ENCODE peak calls at places on chromosomes 12 and 14, in six cellular contexts. J is Calu3, Z is ecto neural progenitor cell, R is amniotic stem cell, E is AG09309, M is GM20000. G is an unnamed sample.

GRCh38 chr12:49973361-49973830 is 649 bp downstream of the AQP6 start:
- DNase-seq in J (no peak), Z (no peak), R (no peak), E (no peak), M (no peak), G (no peak)

GRCh38 chr12:124385219-124385969 is 90.5 kb downstream of the RFLNA start:
- DNase-seq in J (no peak), Z (no peak), R (peak; percentile 40), E (no peak), M (no peak), G (no peak)

GRCh38 chr14:96797943-96798349 is 764 bp downstream of the VRK1 start:
- DNase-seq in J (no peak), Z (peak; percentile 60), R (no peak), E (no peak), M (peak; percentile 41), G (no peak)

GRCh38 chr12:124797321-124797720 is 66.3 kb downstream of the SCARB1 start:
- DNase-seq in J (no peak), Z (no peak), R (no peak), E (no peak), M (no peak), G (no peak)

GRCh38 chr12:26373606-26374495 is 178.5 kb downstream of the SSPN start:
- DNase-seq in J (no peak), Z (no peak), R (peak; percentile 2), E (no peak), M (no peak), G (no peak)

GRCh38 chr12:97560766-97561165 is 98.2 kb downstream of the RMST start:
- DNase-seq in J (no peak), Z (no peak), R (no peak), E (no peak), M (no peak), G (no peak)

GRCh38 chr12:26939953-26940352 is 1.7 kb downstream of the FGFR1OP2 start:
- DNase-seq in J (no peak), Z (no peak), R (no peak), E (no peak), M (no peak), G (no peak)

GRCh38 chr12:91680864-91681263 is 464.8 kb downstream of the BTG1 start:
- DNase-seq in J (no peak), Z (no peak), R (no peak), E (no peak), M (no peak), G (no peak)

GRCh38 chr14:77128414-77128891 is 13.1 kb downstream of the ZDHHC22 start:
- DNase-seq in J (no peak), Z (no peak), R (no peak), E (no peak), M (no peak), G (no peak)

GRCh38 chr14:71286126-71286525 is 378.9 kb downstream of the PCNX1 start:
- DNase-seq in J (peak; percentile 12), Z (no peak), R (no peak), E (no peak), M (no peak), G (no peak)

GRCh38 chr12:57216931-57217871 is 607 bp downstream of the NXPH4 start:
- DNase-seq in J (no peak), Z (peak; percentile 63), R (no peak), E (no peak), M (no peak), G (no peak)

GRCh38 chr12:34606749-34607519 is 584.6 kb downstream of the ALG10 start:
- DNase-seq in J (no peak), Z (peak; percentile 18), R (no peak), E (no peak), M (no peak), G (no peak)

GRCh38 chr12:55931317-55931779 is 386 bp downstream of the DGKA start:
- DNase-seq in J (peak; percentile 13), Z (no peak), R (no peak), E (no peak), M (no peak), G (no peak)

GRCh38 chr12:29782821-29783772 is 645 bp downstream of the TMTC1 start:
- DNase-seq in J (peak; percentile 4), Z (peak; percentile 84), R (no peak), E (no peak), M (peak; percentile 17), G (no peak)

GRCh38 chr14:101736585-101736984 is 24.9 kb upstream of the PPP2R5C start:
- DNase-seq in J (no peak), Z (no peak), R (no peak), E (no peak), M (no peak), G (no peak)

GRCh38 chr12:124565656-124566180 is 1.7 kb downstream of the NCOR2 start:
- DNase-seq in J (no peak), Z (no peak), R (no peak), E (no peak), M (no peak), G (no peak)

GRCh38 chr12:95385246-95385645 is 88.7 kb upstream of the METAP2 start:
- DNase-seq in J (no peak), Z (no peak), R (peak; percentile 19), E (peak; percentile 23), M (no peak), G (no peak)

GRCh38 chr14:67704484-67705089 is 2.9 kb downstream of the RDH12 start:
- DNase-seq in J (peak; percentile 62), Z (no peak), R (peak; percentile 24), E (no peak), M (peak; percentile 69), G (peak; percentile 61)

GRCh38 chr14:92490239-92490959 is 23.2 kb upstream of the RIN3 start:
- DNase-seq in J (no peak), Z (peak; percentile 39), R (no peak), E (no peak), M (no peak), G (no peak)

GRCh38 chr12:75816892-75817291 is 214.7 kb downstream of the PHLDA1 start:
- DNase-seq in J (no peak), Z (no peak), R (no peak), E (no peak), M (no peak), G (no peak)

GRCh38 chr12:62879691-62880090 is 55.3 kb downstream of the PPM1H start:
- DNase-seq in J (no peak), Z (no peak), R (no peak), E (no peak), M (no peak), G (no peak)

GRCh38 chr12:19288603-19289244 is 150.6 kb upstream of the AEBP2 start:
- DNase-seq in J (no peak), Z (no peak), R (peak; percentile 21), E (no peak), M (peak; percentile 36), G (no peak)

GRCh38 chr12:112992541-112993398 is 14.5 kb downstream of the OAS2 start:
- DNase-seq in J (peak; percentile 67), Z (peak; percentile 74), R (peak; percentile 20), E (peak; percentile 37), M (peak; percentile 64), G (peak; percentile 64)

GRCh38 chr14:67533754-67534085 is 630 bp downstream of the PLEKHH1 start:
- DNase-seq in J (no peak), Z (no peak), R (no peak), E (no peak), M (no peak), G (no peak)

GRCh38 chr12:13100610-13100881 is 2.9 kb downstream of the GSG1 start:
- DNase-seq in J (no peak), Z (no peak), R (no peak), E (no peak), M (no peak), G (no peak)

GRCh38 chr12:112904571-112904970 is 2.2 kb upstream of the OAS1 start:
- DNase-seq in J (no peak), Z (no peak), R (no peak), E (no peak), M (no peak), G (no peak)

GRCh38 chr14:95340201-95340697 is 20.5 kb upstream of the CLMN start:
- DNase-seq in J (peak; percentile 61), Z (no peak), R (no peak), E (no peak), M (no peak), G (no peak)

GRCh38 chr12:50218386-50218785 is 51.2 kb upstream of the CERS5 start:
- DNase-seq in J (no peak), Z (no peak), R (no peak), E (no peak), M (no peak), G (no peak)

GRCh38 chr12:3732901-3733300 is 20.0 kb downstream of the CRACR2A start:
- DNase-seq in J (peak; percentile 70), Z (no peak), R (no peak), E (no peak), M (no peak), G (no peak)

GRCh38 chr14:58331111-58331510 is 32.8 kb downstream of the ARID4A start:
- DNase-seq in J (peak; percentile 41), Z (peak; percentile 59), R (peak; percentile 94), E (peak; percentile 71), M (peak; percentile 62), G (peak; percentile 11)